ENCODE peak calls at places on chromosomes 5 and 9, in nine cellular contexts. W is GM23248, D is OCI-LY7, Q is PC-3, S is hepatocyte, O is GM23338, V is HCT116, N is MM.1S, M is SK-N-SH. J is an unnamed sample.

GRCh38 chr5:131171276-131171815 is 602 bp downstream of the LYRM7 start:
- DNase-seq in O (peak; percentile 41), D (peak; percentile 46), N (peak; percentile 44), S (peak; percentile 9), V (no peak), Q (peak; percentile 25), W (peak; percentile 13), M (no peak), J (peak; percentile 9)

GRCh38 chr9:91346644-91347043 is 15.1 kb downstream of the AUH start:
- DNase-seq in M (no peak), N (no peak), Q (peak; percentile 33), W (peak; percentile 13), O (peak; percentile 7), S (no peak), V (no peak), D (no peak), J (no peak)

GRCh38 chr5:153365547-153365946 is 124.9 kb upstream of the GRIA1 start:
- DNase-seq in N (no peak), D (no peak), S (no peak), Q (no peak), O (no peak), M (no peak), V (no peak), W (no peak), J (no peak)

GRCh38 chr9:91690540-91691249 is 259.3 kb downstream of the ROR2 start:
- DNase-seq in V (no peak), N (peak; percentile 35), W (peak; percentile 23), S (no peak), M (no peak), Q (no peak), O (no peak), D (no peak), J (no peak)

GRCh38 chr9:136311433-136312375 is 7.8 kb upstream of the CCDC187 start:
- DNase-seq in N (peak; percentile 19), O (no peak), M (no peak), V (peak; percentile 47), S (peak; percentile 84), W (no peak), Q (peak; percentile 7), D (no peak), J (no peak)

GRCh38 chr9:96382175-96382574 is 1.3 kb downstream of the SLC35D2 start:
- DNase-seq in S (no peak), N (no peak), D (no peak), M (no peak), W (peak; percentile 21), V (peak; percentile 35), Q (no peak), O (no peak), J (no peak)

GRCh38 chr9:130713286-130713975 is 19.9 kb downstream of the EXOSC2 start:
- DNase-seq in M (no peak), V (no peak), N (no peak), S (peak; percentile 34), O (peak; percentile 65), W (peak; percentile 71), Q (peak; percentile 27), D (peak; percentile 18), J (no peak)

GRCh38 chr5:141501805-141502204 is 12.9 kb downstream of the PCDHGC5 start:
- DNase-seq in V (no peak), D (no peak), M (no peak), S (no peak), N (no peak), Q (no peak), O (no peak), W (no peak), J (no peak)

GRCh38 chr5:946720-947625 is 54.3 kb downstream of the TRIP13 start:
- DNase-seq in W (no peak), Q (no peak), V (no peak), O (no peak), D (no peak), M (peak; percentile 23), N (no peak), S (no peak), J (no peak)

GRCh38 chr5:31639488-31640011 is 619 bp downstream of the PDZD2 start:
- DNase-seq in D (no peak), O (peak; percentile 64), W (no peak), S (no peak), N (no peak), V (no peak), M (no peak), Q (no peak), J (peak; percentile 49)

GRCh38 chr5:167770461-167770860 is 521.0 kb upstream of the WWC1 start:
- DNase-seq in M (no peak), O (no peak), V (no peak), Q (peak; percentile 10), N (no peak), D (no peak), W (peak; percentile 86), S (no peak), J (no peak)

GRCh38 chr5:151413800-151414199 is 33.6 kb upstream of the SLC36A1 start:
- DNase-seq in M (no peak), O (no peak), N (no peak), W (no peak), D (no peak), V (no peak), S (no peak), Q (no peak), J (no peak)

GRCh38 chr5:132407970-132408369 is 38.5 kb downstream of the SLC22A5 start:
- DNase-seq in V (no peak), M (no peak), S (no peak), W (peak; percentile 39), Q (no peak), O (no peak), D (no peak), N (no peak), J (no peak)

GRCh38 chr5:82174128-82174918 is 103.8 kb downstream of the RPS23 start:
- DNase-seq in M (peak; percentile 16), W (peak; percentile 82), S (peak; percentile 70), D (peak; percentile 73), N (peak; percentile 92), V (peak; percentile 60), O (peak; percentile 92), Q (peak; percentile 79), J (peak; percentile 77)

GRCh38 chr9:121946465-121946864 is 146.6 kb downstream of the TTLL11 start:
- DNase-seq in N (no peak), V (no peak), M (no peak), D (peak; percentile 76), S (no peak), Q (no peak), W (no peak), O (no peak), J (no peak)

GRCh38 chr9:117135481-117135880 is 279.4 kb downstream of the ASTN2 start:
- DNase-seq in M (peak; percentile 52), V (no peak), W (no peak), S (no peak), D (no peak), N (no peak), O (no peak), Q (no peak), J (no peak)

GRCh38 chr5:17269201-17269600 is 51.8 kb downstream of the BASP1 start:
- DNase-seq in S (no peak), O (no peak), D (peak; percentile 72), N (no peak), V (no peak), M (no peak), Q (no peak), W (no peak), J (no peak)

GRCh38 chr9:106755727-106756126 is 107.2 kb upstream of the ZNF462 start:
- DNase-seq in S (peak; percentile 25), W (no peak), O (no peak), V (no peak), N (no peak), M (no peak), Q (no peak), D (no peak), J (no peak)

GRCh38 chr9:8718121-8718725 is 918.6 kb upstream of the DMAC1 start:
- DNase-seq in S (peak; percentile 11), M (no peak), V (no peak), D (no peak), W (peak; percentile 1), N (no peak), O (no peak), Q (no peak), J (peak; percentile 53)

GRCh38 chr5:113181409-113181808 is 204.8 kb downstream of the DCP2 start:
- DNase-seq in W (no peak), O (no peak), M (no peak), S (no peak), N (no peak), Q (no peak), D (no peak), V (no peak), J (no peak)

GRCh38 chr5:66810747-66811355 is 214.7 kb downstream of the MAST4 start:
- DNase-seq in M (no peak), V (no peak), S (no peak), Q (no peak), W (no peak), N (no peak), D (no peak), O (no peak), J (peak; percentile 28)
- TF ChIP-seq EZH2phosphoT487 in M (no peak), V (no peak), S (no peak), Q (no peak), W (no peak), N (no peak), D (no peak), O (no peak), J (no peak)

DNA sequence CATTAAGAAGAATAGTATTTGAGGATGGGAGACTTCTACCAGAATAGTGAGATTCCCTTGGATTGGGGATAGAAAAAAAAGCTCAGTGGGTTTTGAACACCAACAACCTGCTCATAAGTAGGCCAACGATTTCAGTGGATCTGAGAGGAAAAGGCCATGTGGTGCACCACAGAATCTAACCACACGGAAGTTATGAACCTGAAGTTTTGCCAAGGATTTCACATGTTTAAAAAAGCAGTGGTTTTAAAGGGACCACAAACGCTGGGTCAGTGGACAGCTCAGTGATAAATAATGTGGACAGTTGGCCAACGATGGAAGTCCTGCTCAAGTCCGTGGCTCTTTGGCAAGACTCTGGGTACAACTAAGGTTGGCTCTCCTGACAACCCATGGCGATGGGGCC is 107.2 kb upstream of the TXNDC8 start:
- DNase-seq in V (no peak), S (no peak), W (peak; percentile 77), N (no peak), Q (no peak), O (no peak), M (no peak), D (no peak), J (no peak)
- TF ChIP-seq EZH2phosphoT487 in V (no peak), S (no peak), W (no peak), N (no peak), Q (no peak), O (no peak), M (no peak), D (no peak), J (no peak)

DNA sequence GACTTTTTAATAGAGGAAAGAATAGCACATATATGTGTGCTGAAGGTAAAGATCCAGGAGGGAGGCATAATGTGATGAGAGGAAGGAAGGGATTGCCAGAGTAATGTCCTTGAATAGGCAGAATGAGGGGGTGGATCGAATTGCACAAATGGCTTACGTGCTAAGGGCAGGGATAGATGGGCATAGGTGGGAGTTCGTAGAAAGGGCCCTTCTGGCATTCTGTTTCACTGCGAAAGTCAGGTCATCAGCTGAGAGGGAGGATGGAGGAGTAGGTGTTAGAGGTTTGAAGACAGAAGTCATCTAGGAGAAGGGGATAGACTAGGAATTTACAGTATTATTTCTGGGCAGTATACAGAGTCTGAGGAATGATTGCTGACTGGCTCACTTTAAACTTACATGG is 32.1 kb downstream of the CNOT6 start:
- DNase-seq in M (no peak), N (no peak), D (no peak), V (no peak), O (no peak), W (no peak), S (no peak), Q (no peak), J (no peak)
- TF ChIP-seq EZH2phosphoT487 in M (no peak), N (no peak), D (no peak), V (no peak), O (no peak), W (no peak), S (no peak), Q (no peak), J (no peak)

GRCh38 chr5:36875051-36875788 is 1.3 kb upstream of the NIPBL start:
- DNase-seq in M (peak; percentile 30), D (peak; percentile 63), O (peak; percentile 62), S (peak; percentile 65), Q (peak; percentile 57), W (peak; percentile 81), V (no peak), N (peak; percentile 31), J (peak; percentile 72)
- TF ChIP-seq EZH2phosphoT487 in M (no peak), D (no peak), O (no peak), S (no peak), Q (no peak), W (no peak), V (no peak), N (no peak), J (no peak)

J was measured in neural progenitor cell.